ENCODE peak calls at places on chromosomes 16 and 17, in ten cellular contexts. L is right lobe of liver; U is Right ventricle myocardium superior; C is iris pigment epithelial cell; I is cardiac septum; Y is ELF-1; Z is SHP77; S is T-helper 2 cell; N is ascending aorta; J is effector memory CD8-positive, alpha-beta T cell. P is an unnamed sample.

GRCh38 chr16:86634290-86634689 is 55.9 kb downstream of the FOXL1 start:
- DNase-seq in S (no peak), C (peak), I (no peak), J (no peak), N (no peak), Y (no peak), Z (no peak), L (no peak), U (no peak), P (no peak)

GRCh38 chr16:718922-719321 is 2.0 kb upstream of the ANTKMT start:
- DNase-seq in N (no peak), Y (no peak), I (no peak), L (no peak), J (no peak), C (no peak), Z (no peak), U (no peak), S (no peak), P (no peak)

GRCh38 chr17:65131946-65132345 is 5.2 kb upstream of the RGS9 start:
- DNase-seq in S (no peak), N (no peak), U (no peak), I (no peak), L (no peak), Z (no peak), J (no peak), C (peak), Y (no peak), P (no peak)

GRCh38 chr17:77881545-77881944 is 77.0 kb upstream of the TNRC6C start:
- DNase-seq in J (peak), U (peak), I (peak), S (peak), Z (peak), N (peak), Y (no peak), L (peak), C (peak), P (no peak)

GRCh38 chr16:27258241-27258734 is 10.3 kb downstream of the NSMCE1 start:
- DNase-seq in N (no peak), L (no peak), S (no peak), J (no peak), I (no peak), Y (peak), U (no peak), Z (no peak), C (no peak), P (no peak)

GRCh38 chr16:54928421-54929089 is 2.1 kb upstream of the IRX5 start:
- DNase-seq in L (peak), N (peak), S (peak), C (peak), I (peak), Z (peak), J (peak), Y (no peak), U (peak), P (peak)

GRCh38 chr16:46961373-46962353 is 11.8 kb downstream of the DNAJA2 start:
- DNase-seq in Y (no peak), L (no peak), J (peak), I (no peak), S (no peak), N (no peak), U (no peak), Z (no peak), C (peak), P (no peak)

GRCh38 chr16:23148513-23149266 is 562 bp downstream of the USP31 start:
- DNase-seq in L (peak), U (peak), C (peak), J (peak), S (peak), Z (peak), I (peak), Y (peak), N (peak), P (peak)

GRCh38 chr17:11986939-11987329 is 10.3 kb downstream of the ZNF18 start:
- DNase-seq in S (no peak), Z (peak), I (no peak), J (no peak), C (peak), N (no peak), L (no peak), U (no peak), Y (peak), P (peak)

GRCh38 chr17:45677770-45678169 is 106.3 kb upstream of the CRHR1 start:
- DNase-seq in J (no peak), N (no peak), S (no peak), I (no peak), L (no peak), Y (no peak), Z (no peak), U (no peak), C (peak), P (peak)

GRCh38 chr17:142876-143784 is 5.8 kb downstream of the SCGB1C2 start:
- DNase-seq in I (peak), Z (no peak), S (no peak), Y (no peak), L (peak), U (peak), N (peak), J (no peak), C (no peak), P (no peak)

GRCh38 chr17:10666921-10667320 is 9.8 kb upstream of the MYH3 start:
- DNase-seq in L (no peak), U (no peak), J (no peak), Z (no peak), C (peak), Y (no peak), S (no peak), I (no peak), N (no peak), P (no peak)

GRCh38 chr17:7988750-7989178 is 13.7 kb upstream of the GUCY2D start:
- DNase-seq in Y (no peak), I (no peak), N (no peak), L (no peak), U (no peak), Z (peak), C (peak), S (no peak), J (peak), P (peak)

GRCh38 chr16:12677472-12677871 is 126.2 kb downstream of the CPPED1 start:
- DNase-seq in Z (no peak), U (peak), N (no peak), I (no peak), L (no peak), Y (no peak), S (no peak), J (no peak), C (no peak), P (no peak)

GRCh38 chr16:57618306-57619132 is 9.9 kb upstream of the ADGRG1 start:
- DNase-seq in I (peak), C (no peak), N (peak), U (peak), Y (no peak), J (no peak), S (no peak), Z (no peak), L (no peak), P (no peak)

P was measured in ACHN.